ENCODE peak calls at places on chromosomes 7 and 10, in seven cellular contexts. K is activated naive CD8-positive, alpha-beta T cell treated with anti-CD3 and anti-CD28 coated beads, Interleukin-2, amount 10 ng/mL, durations not matched to agents 7 days and 5 days; I is activated CD4-positive, alpha-beta memory T cell treated with anti-CD3 and anti-CD28 coated beads, Interleukin-2, amount 10 ng/mL, durations not matched to agents 7 days and 5 days; R is LoVo; T is iPS-NIHi11; H is fibroblast of lung; D is heart left ventricle. F is an unnamed sample.

GRCh38 chr10:54613162-54613561 is 187.9 kb downstream of the PCDH15 start:
- DNase-seq in I (no peak), T (no peak), K (no peak), R (no peak), H (peak; percentile 29), D (no peak), F (no peak)

GRCh38 chr10:103925591-103925990 is 7.6 kb upstream of the STN1 start:
- DNase-seq in R (no peak), H (no peak), D (no peak), K (no peak), I (no peak), T (no peak), F (no peak)

GRCh38 chr7:20085086-20085485 is 132.1 kb downstream of the MACC1 start:
- DNase-seq in H (peak; percentile 24), R (no peak), T (no peak), I (no peak), D (no peak), K (no peak), F (no peak)

GRCh38 chr10:68106656-68107055 is 2.6 kb upstream of the MYPN start:
- DNase-seq in H (peak; percentile 74), R (peak; percentile 23), D (no peak), K (no peak), T (no peak), I (no peak), F (peak; percentile 77)

GRCh38 chr10:71727429-71728217 is 8.0 kb upstream of the C10orf105 start:
- DNase-seq in H (peak; percentile 53), K (peak; percentile 75), I (peak; percentile 76), T (no peak), D (peak; percentile 86), R (peak; percentile 2), F (no peak)

GRCh38 chr7:148079206-148079605 is 511.4 kb upstream of the C7orf33 start:
- DNase-seq in R (no peak), K (no peak), I (no peak), H (no peak), D (no peak), T (no peak), F (no peak)

GRCh38 chr10:73785721-73786511 is 510 bp downstream of the ZSWIM8 start:
- DNase-seq in K (peak; percentile 71), T (peak; percentile 77), D (peak; percentile 46), I (peak; percentile 59), R (no peak), H (peak; percentile 45), F (no peak)

GRCh38 chr7:87091487-87092066 is 32.1 kb upstream of the ELAPOR2 start:
- DNase-seq in H (no peak), D (no peak), K (no peak), R (no peak), I (no peak), T (no peak), F (no peak)

GRCh38 chr7:47500103-47500563 is 81.8 kb downstream of the TNS3 start:
- DNase-seq in H (no peak), T (no peak), R (no peak), D (no peak), K (no peak), I (no peak), F (no peak)

GRCh38 chr10:117441812-117442443 is 66.7 kb upstream of the PDZD8 start:
- DNase-seq in K (no peak), H (no peak), T (no peak), I (no peak), D (no peak), R (peak; percentile 82), F (peak; percentile 7)

GRCh38 chr10:104349623-104350142 is 4.0 kb upstream of the CFAP58 start:
- DNase-seq in H (peak; percentile 66), T (no peak), D (no peak), K (no peak), I (no peak), R (peak; percentile 12), F (no peak)

GRCh38 chr10:111129348-111129747 is 52.5 kb downstream of the ADRA2A start:
- DNase-seq in H (no peak), I (no peak), K (no peak), R (no peak), T (no peak), D (no peak), F (no peak)

GRCh38 chr7:92228100-92228499 is 17.6 kb downstream of the KRIT1 start:
- DNase-seq in D (no peak), R (no peak), I (no peak), T (no peak), H (no peak), K (no peak), F (no peak)

GRCh38 chr10:95637911-95638310 is 18.6 kb downstream of the ALDH18A1 start:
- DNase-seq in R (no peak), I (no peak), H (no peak), D (no peak), T (no peak), K (no peak), F (no peak)

GRCh38 chr7:94003446-94004023 is 620 bp downstream of the BET1 start:
- DNase-seq in H (no peak), T (no peak), R (peak; percentile 47), K (no peak), D (no peak), I (no peak), F (no peak)

GRCh38 chr10:21166557-21167287 is 269.6 kb upstream of the NEBL start:
- DNase-seq in H (no peak), K (no peak), I (no peak), T (no peak), D (no peak), R (peak; percentile 45), F (no peak)

GRCh38 chr10:92965314-92965713 is 95.3 kb upstream of the CYP26C1 start:
- DNase-seq in I (no peak), R (peak; percentile 44), K (no peak), H (peak; percentile 80), D (no peak), T (peak; percentile 29), F (peak; percentile 41)

GRCh38 chr10:59513558-59513957 is 151.2 kb upstream of the FAM13C start:
- DNase-seq in D (no peak), I (no peak), T (no peak), R (no peak), H (peak; percentile 55), K (no peak), F (no peak)

GRCh38 chr10:128083191-128083895 is 42.9 kb downstream of the MKI67 start:
- DNase-seq in D (no peak), I (no peak), H (no peak), T (no peak), K (no peak), R (no peak), F (no peak)

GRCh38 chr7:148230341-148230740 is 360.2 kb upstream of the C7orf33 start:
- DNase-seq in H (no peak), R (no peak), K (no peak), I (no peak), T (no peak), D (no peak), F (no peak)

GRCh38 chr7:27906385-27907091 is 166.6 kb downstream of the TAX1BP1 start:
- DNase-seq in R (no peak), D (no peak), I (no peak), H (no peak), K (no peak), T (no peak), F (no peak)

GRCh38 chr10:61047011-61047410 is 103.0 kb upstream of the RHOBTB1 start:
- DNase-seq in H (peak; percentile 34), R (no peak), I (no peak), D (no peak), T (no peak), K (no peak), F (no peak)

GRCh38 chr10:31584098-31584631 is 265.1 kb downstream of the ZEB1 start:
- DNase-seq in T (peak; percentile 28), K (no peak), H (no peak), R (no peak), I (no peak), D (peak; percentile 43), F (no peak)

GRCh38 chr7:143358626-143359025 is 3.9 kb downstream of the FAM131B start:
- DNase-seq in H (no peak), T (no peak), D (no peak), K (no peak), I (no peak), R (no peak), F (no peak)

GRCh38 chr10:121167534-121168243 is 316.5 kb downstream of the WDR11 start:
- DNase-seq in R (no peak), I (no peak), K (no peak), H (no peak), D (no peak), T (no peak), F (no peak)

GRCh38 chr10:109966961-109967738 is 40.6 kb upstream of the ADD3 start:
- DNase-seq in D (peak; percentile 52), I (no peak), T (no peak), K (no peak), R (no peak), H (peak; percentile 92), F (no peak)

GRCh38 chr10:80530251-80530650 is 7.5 kb upstream of the SH2D4B start:
- DNase-seq in R (no peak), T (peak; percentile 51), H (peak; percentile 25), D (peak; percentile 55), K (peak; percentile 61), I (peak; percentile 56), F (no peak)

GRCh38 chr10:103550229-103550628 is 56.7 kb downstream of the NEURL1 start:
- DNase-seq in K (no peak), R (no peak), D (no peak), I (no peak), H (no peak), T (no peak), F (no peak)

GRCh38 chr10:61662794-61663259 is at the start of gene CABCOCO1:
- DNase-seq in H (peak; percentile 71), T (peak; percentile 82), I (no peak), D (peak; percentile 71), R (peak; percentile 61), K (no peak), F (peak; percentile 38)

GRCh38 chr7:45686441-45687184 is 112.4 kb downstream of the ADCY1 start:
- DNase-seq in K (no peak), I (peak; percentile 7), D (no peak), T (no peak), R (no peak), H (no peak), F (no peak)

GRCh38 chr7:7761340-7761973 is 43.0 kb upstream of the RPA3 start:
- DNase-seq in I (no peak), K (no peak), H (peak; percentile 83), D (no peak), R (peak; percentile 61), T (no peak), F (peak; percentile 53)